ENCODE peak calls at places on chromosome 20, in ten cellular contexts. L, X, I, S, E, J, V, W, R and B are unnamed samples.

GRCh38 chr20:60073086-60073485 is 114.9 kb downstream of the CDH26 start:
- DNase-seq in L (peak; percentile 35), X (no peak), I (no peak), S (no peak), E (no peak), J (peak; percentile 27), V (no peak), W (no peak), R (no peak), B (no peak)

GRCh38 chr20:32885201-32885600 is 26.5 kb downstream of the EFCAB8 start:
- DNase-seq in L (no peak), X (no peak), I (no peak), S (no peak), E (no peak), J (no peak), V (no peak), W (no peak), R (no peak), B (no peak)

GRCh38 chr20:49303211-49303610 is 25.4 kb upstream of the ZNFX1 start:
- DNase-seq in L (no peak), X (no peak), I (no peak), S (no peak), E (no peak), J (no peak), V (no peak), W (no peak), R (no peak), B (no peak)

GRCh38 chr20:34374209-34374749 is 11.2 kb downstream of the ITCH start:
- DNase-seq in L (no peak), X (no peak), I (no peak), S (no peak), E (no peak), J (no peak), V (no peak), W (no peak), R (no peak), B (no peak)

GRCh38 chr20:36682311-36682710 is 36.3 kb upstream of the SLA2 start:
- DNase-seq in L (no peak), X (no peak), I (no peak), S (no peak), E (no peak), J (no peak), V (no peak), W (no peak), R (no peak), B (no peak)

GRCh38 chr20:50416930-50417329 is 93.3 kb upstream of the PTPN1 start:
- DNase-seq in L (no peak), X (no peak), I (no peak), S (no peak), E (no peak), J (no peak), V (no peak), W (no peak), R (no peak), B (no peak)

GRCh38 chr20:61128701-61129655 is 123.1 kb upstream of the CDH4 start:
- DNase-seq in L (no peak), X (no peak), I (no peak), S (no peak), E (no peak), J (no peak), V (no peak), W (no peak), R (no peak), B (no peak)

GRCh38 chr20:59007758-59008511 is 881 bp upstream of the CTSZ start:
- DNase-seq in L (no peak), X (peak; percentile 72), I (no peak), S (peak; percentile 36), E (no peak), J (peak; percentile 77), V (peak; percentile 44), W (no peak), R (no peak), B (no peak)

GRCh38 chr20:34516874-34517542 is 786 bp downstream of the DYNLRB1 start:
- DNase-seq in L (no peak), X (peak; percentile 29), I (no peak), S (no peak), E (no peak), J (no peak), V (no peak), W (no peak), R (no peak), B (no peak)

GRCh38 chr20:13274311-13274965 is 53.4 kb downstream of the ISM1 start:
- DNase-seq in L (no peak), X (no peak), I (no peak), S (no peak), E (peak; percentile 19), J (no peak), V (no peak), W (no peak), R (no peak), B (no peak)

GRCh38 chr20:49186535-49187329 is 1.4 kb downstream of the STAU1 start:
- DNase-seq in L (no peak), X (peak; percentile 77), I (peak; percentile 52), S (peak; percentile 65), E (no peak), J (peak; percentile 85), V (peak; percentile 55), W (peak; percentile 94), R (peak; percentile 62), B (peak; percentile 63)

GRCh38 chr20:43669332-43669731 is 2.4 kb downstream of the MYBL2 start:
- DNase-seq in L (no peak), X (no peak), I (peak; percentile 31), S (peak; percentile 49), E (no peak), J (no peak), V (no peak), W (no peak), R (no peak), B (no peak)

GRCh38 chr20:57102160-57102559 is 164.3 kb downstream of the BMP7 start:
- DNase-seq in L (no peak), X (no peak), I (no peak), S (no peak), E (no peak), J (no peak), V (no peak), W (no peak), R (no peak), B (no peak)

GRCh38 chr20:60586417-60587105 is 628.3 kb downstream of the CDH26 start:
- DNase-seq in L (no peak), X (no peak), I (no peak), S (no peak), E (no peak), J (no peak), V (peak; percentile 16), W (peak; percentile 91), R (no peak), B (no peak)

DNA sequence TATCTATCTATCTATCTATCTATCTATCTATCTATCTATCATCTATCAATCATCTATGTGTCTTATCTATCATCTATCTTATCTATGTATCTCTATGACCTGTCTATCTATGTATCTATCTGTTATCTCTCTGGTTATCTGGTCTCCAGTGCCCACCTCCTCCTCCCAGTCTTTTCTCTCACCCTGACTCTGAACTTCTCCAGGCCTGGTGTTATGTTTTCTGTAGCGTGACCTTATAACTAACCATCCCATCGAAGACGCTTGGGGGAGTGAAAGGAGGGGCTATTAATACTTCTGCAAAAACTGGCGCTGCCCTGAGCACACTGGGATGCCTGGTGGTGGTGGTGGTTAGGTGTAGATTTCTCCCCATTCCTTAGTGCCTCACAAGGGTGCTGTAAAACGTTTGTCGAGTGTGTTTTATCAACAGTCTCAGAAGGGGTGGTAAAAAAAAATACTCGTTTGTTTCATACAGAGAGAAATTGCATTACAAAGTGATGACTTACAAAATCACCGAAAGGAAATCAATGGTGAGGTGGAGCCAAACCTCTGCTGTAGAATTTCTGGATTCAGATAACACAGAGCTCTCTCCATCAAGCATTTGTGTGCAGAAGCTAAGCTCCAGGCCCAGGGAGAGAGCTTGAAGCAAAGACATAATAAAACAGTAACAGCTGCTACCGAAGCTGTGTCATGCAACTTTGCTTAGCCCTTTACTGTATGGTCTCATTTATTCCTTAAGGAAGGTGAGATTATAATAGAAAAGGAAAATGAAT is 156.1 kb downstream of the BCAS1 start:
- DNase-seq in L (peak; percentile 43), X (peak; percentile 8), I (no peak), S (no peak), E (no peak), J (no peak), V (no peak), W (no peak), R (no peak), B (no peak)
- TF ChIP-seq POLR2A in L (no peak), X (no peak), I (no peak), S (no peak), E (no peak), J (no peak), V (no peak), W (no peak), R (no peak), B (no peak)

GRCh38 chr20:38049800-38050199 is 16.3 kb downstream of the RPRD1B start:
- DNase-seq in L (no peak), X (no peak), I (no peak), S (no peak), E (no peak), J (no peak), V (no peak), W (no peak), R (peak; percentile 62), B (no peak)
- TF ChIP-seq EP300 in L (no peak), X (no peak), I (no peak), S (no peak), E (no peak), J (no peak), V (no peak), W (no peak), R (no peak), B (no peak)

GRCh38 chr20:47256665-47257236 is 99.7 kb downstream of the ZMYND8 start:
- DNase-seq in L (no peak), X (no peak), I (no peak), S (no peak), E (no peak), J (no peak), V (no peak), W (no peak), R (no peak), B (peak; percentile 9)
- TF ChIP-seq POLR2A in L (no peak), X (no peak), I (no peak), S (no peak), E (no peak), J (peak; percentile 10), V (no peak), W (no peak), R (no peak), B (no peak)

GRCh38 chr20:63773571-63774347 is 34.2 kb downstream of the SLC2A4RG start:
- DNase-seq in L (no peak), X (no peak), I (no peak), S (no peak), E (no peak), J (no peak), V (no peak), W (no peak), R (no peak), B (peak; percentile 48)

GRCh38 chr20:63774348-63774735 is 34.8 kb downstream of the SLC2A4RG start:
- DNase-seq in L (no peak), X (no peak), I (no peak), S (no peak), E (no peak), J (no peak), V (no peak), W (no peak), R (no peak), B (peak; percentile 65)

GRCh38 chr20:63775096-63775978 is 35.8 kb downstream of the SLC2A4RG start:
- DNase-seq in L (no peak), X (no peak), I (no peak), S (no peak), E (no peak), J (no peak), V (no peak), W (no peak), R (no peak), B (peak; percentile 81)

GRCh38 chr20:63771046-63771707 is 31.6 kb downstream of the SLC2A4RG start:
- DNase-seq in L (no peak), X (no peak), I (no peak), S (no peak), E (no peak), J (no peak), V (no peak), W (no peak), R (no peak), B (no peak)

GRCh38 chr20:63772781-63773520 is 33.4 kb downstream of the SLC2A4RG start:
- DNase-seq in L (no peak), X (no peak), I (no peak), S (no peak), E (no peak), J (no peak), V (no peak), W (no peak), R (no peak), B (peak; percentile 68)
- TF ChIP-seq EP300 in L (no peak), X (no peak), I (no peak), S (no peak), E (no peak), J (no peak), V (no peak), W (no peak), R (no peak), B (no peak)